ENCODE peak calls at places on chromosome 11, in eight cellular contexts. N is breast epithelium, T is NCI-H1436, O is GM18507, Z is ovary, Q is NCI-H2227 treated with DMSO at 0.1 percent for 48 hours, V is A549, C is M059J. J is an unnamed sample.

GRCh38 chr11:14422052-14422813 is 63.2 kb upstream of the RRAS2 start:
- DNase-seq in N (peak), T (no peak), O (no peak), Z (peak), Q (peak), V (peak), C (peak), J (peak)

GRCh38 chr11:272931-273198 is 5.3 kb upstream of the NLRP6 start:
- DNase-seq in N (no peak), T (no peak), O (no peak), Z (no peak), Q (no peak), V (no peak), C (no peak), J (no peak)

GRCh38 chr11:126312903-126313460 is 9.1 kb downstream of the DCPS start:
- DNase-seq in N (no peak), T (no peak), O (no peak), Z (no peak), Q (no peak), V (no peak), C (no peak), J (no peak)

GRCh38 chr11:61873588-61874459 is 17.5 kb downstream of the FADS3 start:
- DNase-seq in N (no peak), T (no peak), O (no peak), Z (no peak), Q (no peak), V (no peak), C (no peak), J (no peak)

GRCh38 chr11:95229199-95230053 is 1.6 kb downstream of the SESN3 start:
- DNase-seq in N (no peak), T (no peak), O (no peak), Z (no peak), Q (no peak), V (no peak), C (no peak), J (no peak)

GRCh38 chr11:15967166-15967565 is 389.2 kb downstream of the SOX6 start:
- DNase-seq in N (no peak), T (no peak), O (no peak), Z (no peak), Q (no peak), V (peak), C (peak), J (no peak)

GRCh38 chr11:64814712-64815187 is 4.4 kb upstream of the MEN1 start:
- DNase-seq in N (no peak), T (no peak), O (peak), Z (no peak), Q (no peak), V (no peak), C (peak), J (no peak)

GRCh38 chr11:78061088-78061920 is 2.4 kb upstream of the THRSP start:
- DNase-seq in N (peak), T (no peak), O (no peak), Z (no peak), Q (no peak), V (no peak), C (no peak), J (no peak)

GRCh38 chr11:61814958-61815789 is 1.6 kb downstream of the FADS1 start:
- DNase-seq in N (peak), T (peak), O (no peak), Z (peak), Q (peak), V (peak), C (peak), J (peak)

GRCh38 chr11:57410287-57410686 is 16.6 kb downstream of the SLC43A3 start:
- DNase-seq in N (no peak), T (no peak), O (no peak), Z (no peak), Q (no peak), V (no peak), C (peak), J (no peak)

GRCh38 chr11:88175707-88176066 is 444 bp upstream of the RAB38 start:
- DNase-seq in N (no peak), T (no peak), O (no peak), Z (no peak), Q (no peak), V (no peak), C (peak), J (no peak)

GRCh38 chr11:62140302-62141110 is 16.7 kb downstream of the INCENP start:
- DNase-seq in N (no peak), T (no peak), O (no peak), Z (no peak), Q (no peak), V (no peak), C (no peak), J (no peak)

GRCh38 chr11:74739546-74740270 is 8.5 kb upstream of the CHRDL2 start:
- DNase-seq in N (no peak), T (no peak), O (no peak), Z (peak), Q (peak), V (peak), C (peak), J (no peak)

GRCh38 chr11:46700251-46701077 is at the start of the genes ARHGAP1 and ZNF408:
- DNase-seq in N (peak), T (peak), O (peak), Z (peak), Q (peak), V (peak), C (peak), J (peak)

GRCh38 chr11:107740256-107740655 is 28.4 kb upstream of the SLN start:
- DNase-seq in N (no peak), T (no peak), O (no peak), Z (no peak), Q (no peak), V (no peak), C (no peak), J (no peak)

GRCh38 chr11:24963879-24964278 is 467.0 kb downstream of the LUZP2 start:
- DNase-seq in N (no peak), T (no peak), O (no peak), Z (no peak), Q (no peak), V (no peak), C (no peak), J (no peak)

GRCh38 chr11:71995726-71996291 is 2.9 kb upstream of the IL18BP start:
- DNase-seq in N (no peak), T (no peak), O (no peak), Z (no peak), Q (no peak), V (no peak), C (no peak), J (no peak)

GRCh38 chr11:113632981-113633380 is 73.1 kb downstream of the TMPRSS5 start:
- DNase-seq in N (no peak), T (no peak), O (no peak), Z (no peak), Q (no peak), V (no peak), C (peak), J (peak)

GRCh38 chr11:72524711-72525110 is 90.4 kb upstream of the CLPB start:
- DNase-seq in N (no peak), T (no peak), O (no peak), Z (no peak), Q (no peak), V (no peak), C (peak), J (no peak)

GRCh38 chr11:130999992-131000770 is 83.9 kb upstream of the SNX19 start:
- DNase-seq in N (no peak), T (no peak), O (no peak), Z (no peak), Q (peak), V (peak), C (peak), J (no peak)

GRCh38 chr11:114243461-114244372 is 52.5 kb upstream of the NNMT start:
- DNase-seq in N (no peak), T (no peak), O (no peak), Z (no peak), Q (no peak), V (no peak), C (no peak), J (no peak)

GRCh38 chr11:118996926-118997626 is 862 bp upstream of the CENATAC start:
- DNase-seq in N (no peak), T (no peak), O (peak), Z (no peak), Q (no peak), V (peak), C (no peak), J (no peak)

GRCh38 chr11:106238704-106239360 is 161.4 kb downstream of the AASDHPPT start:
- DNase-seq in N (no peak), T (no peak), O (no peak), Z (no peak), Q (no peak), V (no peak), C (no peak), J (no peak)

GRCh38 chr11:32478277-32478731 is 43.0 kb upstream of the WT1 start:
- DNase-seq in N (no peak), T (no peak), O (no peak), Z (peak), Q (no peak), V (no peak), C (no peak), J (no peak)

GRCh38 chr11:86515297-86516094 is 140.8 kb downstream of the CCDC81 start:
- DNase-seq in N (no peak), T (no peak), O (no peak), Z (no peak), Q (peak), V (no peak), C (peak), J (no peak)

GRCh38 chr11:123525072-123525471 is 95.0 kb downstream of the GRAMD1B start:
- DNase-seq in N (no peak), T (no peak), O (no peak), Z (no peak), Q (no peak), V (no peak), C (no peak), J (no peak)

GRCh38 chr11:70662691-70663098 is 264.4 kb downstream of the CTTN start:
- DNase-seq in N (no peak), T (no peak), O (no peak), Z (no peak), Q (no peak), V (no peak), C (no peak), J (no peak)

GRCh38 chr11:114040706-114041211 is 18.8 kb upstream of the ZBTB16 start:
- DNase-seq in N (no peak), T (no peak), O (no peak), Z (no peak), Q (no peak), V (peak), C (peak), J (no peak)

GRCh38 chr11:71082454-71082853 is 169.9 kb downstream of the SHANK2 start:
- DNase-seq in N (no peak), T (no peak), O (no peak), Z (no peak), Q (no peak), V (no peak), C (no peak), J (no peak)

GRCh38 chr11:74018331-74019005 is 9.6 kb upstream of the UCP3 start:
- DNase-seq in N (peak), T (no peak), O (no peak), Z (peak), Q (no peak), V (no peak), C (peak), J (peak)

GRCh38 chr11:112631333-112631732 is 329.9 kb upstream of the NCAM1 start:
- DNase-seq in N (no peak), T (no peak), O (no peak), Z (no peak), Q (no peak), V (no peak), C (no peak), J (no peak)

GRCh38 chr11:118230088-118230487 is 5.3 kb upstream of the JAML start:
- DNase-seq in N (no peak), T (no peak), O (no peak), Z (no peak), Q (no peak), V (no peak), C (no peak), J (no peak)

GRCh38 chr11:130677486-130678153 is 229.2 kb downstream of the ADAMTS15 start:
- DNase-seq in N (no peak), T (no peak), O (no peak), Z (no peak), Q (no peak), V (peak), C (peak), J (no peak)

GRCh38 chr11:15793032-15793996 is 563.0 kb downstream of the SOX6 start:
- DNase-seq in N (no peak), T (no peak), O (no peak), Z (no peak), Q (no peak), V (no peak), C (peak), J (no peak)

GRCh38 chr11:65445101-65445603 is 22.6 kb downstream of the NEAT1 start:
- DNase-seq in N (no peak), T (no peak), O (no peak), Z (no peak), Q (no peak), V (no peak), C (no peak), J (no peak)